ENCODE peak calls at places on chromosomes 16 and 17, in seven cellular contexts. M is NCI-H1092; F is activated CD8-positive, alpha-beta memory T cell treated with anti-CD3 and anti-CD28 coated beads, Interleukin-2, amount 50 U/mL, for 4 hours; E is stimulated activated CD4-positive, alpha-beta T cell treated with anti-CD3 and anti-CD28 coated beads, Interleukin-1b, Interleukin-23, amount 100 ng/mL, for 1 hour; Y is adrenal gland; H is effector memory CD4-positive, alpha-beta T cell; Q is mucosa of descending colon. O is an unnamed sample.

GRCh38 chr17:78986048-78986648 is 6.4 kb upstream of the LGALS3BP start:
- DNase-seq in Q (no peak), H (no peak), E (no peak), Y (no peak), F (no peak), M (no peak), O (peak)

GRCh38 chr17:27573971-27574525 is 56.9 kb upstream of the LGALS9 start:
- DNase-seq in H (no peak), F (no peak), Q (no peak), E (no peak), Y (peak), M (no peak), O (no peak)

GRCh38 chr17:12402963-12403622 is 262.6 kb upstream of the MYOCD start:
- DNase-seq in E (no peak), H (no peak), Q (no peak), M (no peak), F (no peak), Y (no peak), O (no peak)

GRCh38 chr17:75048396-75048933 is 1.4 kb downstream of the KCTD2 start:
- DNase-seq in H (no peak), F (no peak), Y (peak), Q (no peak), E (no peak), M (no peak), O (peak)

GRCh38 chr17:67942810-67943209 is 53.5 kb downstream of the C17orf58 start:
- DNase-seq in F (no peak), M (no peak), Y (no peak), H (no peak), E (no peak), Q (no peak), O (no peak)

GRCh38 chr17:49401971-49402491 is 12.7 kb downstream of the PHB1 start:
- DNase-seq in H (no peak), F (no peak), Q (no peak), Y (no peak), M (no peak), E (no peak), O (no peak)

GRCh38 chr17:20975566-20975965 is 67.2 kb downstream of the USP22 start:
- DNase-seq in H (no peak), Q (no peak), E (no peak), M (no peak), F (no peak), Y (no peak), O (no peak)

GRCh38 chr17:65001409-65002045 is 55.0 kb downstream of the GNA13 start:
- DNase-seq in F (no peak), Q (no peak), M (no peak), E (no peak), H (no peak), Y (no peak), O (no peak)

GRCh38 chr16:2979669-2980226 is 498 bp downstream of the PKMYT1 start:
- DNase-seq in F (no peak), E (no peak), Y (no peak), Q (no peak), M (no peak), H (no peak), O (no peak)

GRCh38 chr16:14539631-14540030 is 90.4 kb downstream of the PARN start:
- DNase-seq in F (no peak), E (no peak), Q (no peak), M (no peak), Y (no peak), H (no peak), O (no peak)

GRCh38 chr17:78817123-78817522 is 23.5 kb downstream of the USP36 start:
- DNase-seq in E (no peak), H (peak), F (peak), M (no peak), Q (no peak), Y (no peak), O (no peak)

GRCh38 chr17:48261297-48261880 is 153.8 kb downstream of the SNX11 start:
- DNase-seq in E (no peak), F (no peak), Q (no peak), Y (no peak), M (peak), H (no peak), O (no peak)

GRCh38 chr17:30832438-30832790 is 648 bp downstream of the ATAD5 start:
- DNase-seq in M (no peak), F (no peak), Q (no peak), Y (no peak), H (no peak), E (no peak), O (no peak)

GRCh38 chr17:1782171-1782567 is 20.3 kb downstream of the SERPINF1 start:
- DNase-seq in Q (no peak), Y (no peak), F (no peak), E (no peak), H (no peak), M (no peak), O (no peak)

GRCh38 chr17:16980061-16980460 is 8.1 kb upstream of the TNFRSF13B start:
- DNase-seq in Q (no peak), Y (no peak), M (no peak), F (no peak), H (no peak), E (no peak), O (no peak)

GRCh38 chr17:80760501-80760900 is 215.9 kb downstream of the RPTOR start:
- DNase-seq in M (peak), Y (no peak), H (no peak), Q (peak), E (no peak), F (no peak), O (no peak)

GRCh38 chr16:85613609-85614337 is 651 bp downstream of the GSE1 start:
- DNase-seq in E (no peak), Y (peak), Q (peak), F (peak), H (no peak), M (peak), O (peak)

O was measured in right cardiac atrium.